ENCODE peak calls at places on chromosomes 7 and 10, in six cellular contexts. L, K, S, X, Q and I are unnamed samples.

GRCh38 chr7:126803990-126804389 is 448.8 kb downstream of the GRM8 start:
- DNase-seq in L (no peak), K (peak), S (no peak), X (no peak), Q (no peak), I (no peak)

GRCh38 chr7:136890379-136890778 is 21.9 kb downstream of the CHRM2 start:
- DNase-seq in L (no peak), K (no peak), S (no peak), X (no peak), Q (no peak), I (peak)

GRCh38 chr7:136741941-136742340 is 126.5 kb upstream of the CHRM2 start:
- DNase-seq in L (no peak), K (no peak), S (no peak), X (no peak), Q (no peak), I (no peak)

GRCh38 chr7:74023037-74023436 is 4.9 kb upstream of the ELN start:
- DNase-seq in L (no peak), K (peak), S (peak), X (no peak), Q (no peak), I (peak)

GRCh38 chr10:123521076-123521475 is 145.1 kb upstream of the GPR26 start:
- DNase-seq in L (no peak), K (no peak), S (no peak), X (no peak), Q (no peak), I (no peak)

GRCh38 chr7:142863891-142864685 is 9.2 kb downstream of the EPHB6 start:
- DNase-seq in L (no peak), K (no peak), S (no peak), X (no peak), Q (no peak), I (no peak)

GRCh38 chr7:157875230-157876179 is 538.7 kb downstream of the DNAJB6 start:
- DNase-seq in L (no peak), K (peak), S (no peak), X (no peak), Q (peak), I (no peak)

GRCh38 chr7:129347330-129347729 is 86.9 kb upstream of the STRIP2 start:
- DNase-seq in L (no peak), K (no peak), S (no peak), X (no peak), Q (no peak), I (no peak)

GRCh38 chr10:91709394-91709798 is 76.5 kb upstream of the PPP1R3C start:
- DNase-seq in L (no peak), K (no peak), S (no peak), X (no peak), Q (no peak), I (peak)

GRCh38 chr10:126147866-126148578 is 240.3 kb downstream of the ADAM12 start:
- DNase-seq in L (no peak), K (no peak), S (no peak), X (no peak), Q (no peak), I (peak)

GRCh38 chr7:4102231-4102841 is 579.8 kb upstream of the FOXK1 start:
- DNase-seq in L (no peak), K (no peak), S (no peak), X (no peak), Q (no peak), I (no peak)

GRCh38 chr10:111515264-111515663 is 438.4 kb downstream of the ADRA2A start:
- DNase-seq in L (no peak), K (no peak), S (no peak), X (no peak), Q (no peak), I (no peak)

GRCh38 chr7:96508371-96508770 is 186.5 kb upstream of the SLC25A13 start:
- DNase-seq in L (no peak), K (peak), S (no peak), X (no peak), Q (no peak), I (no peak)

GRCh38 chr7:103574536-103574935 is 128.5 kb upstream of the SLC26A5 start:
- DNase-seq in L (no peak), K (no peak), S (no peak), X (no peak), Q (no peak), I (no peak)

GRCh38 chr10:32958992-32959703 is 1.1 kb upstream of the ITGB1 start:
- DNase-seq in L (peak), K (peak), S (no peak), X (no peak), Q (no peak), I (no peak)

GRCh38 chr7:69403169-69403568 is 195.1 kb upstream of the AUTS2 start:
- DNase-seq in L (no peak), K (peak), S (no peak), X (no peak), Q (no peak), I (no peak)

GRCh38 chr7:24466109-24466768 is 107.0 kb upstream of the PALS2 start:
- DNase-seq in L (no peak), K (no peak), S (peak), X (no peak), Q (no peak), I (no peak)

GRCh38 chr7:44289341-44290249 is 35.8 kb downstream of the CAMK2B start:
- DNase-seq in L (no peak), K (peak), S (no peak), X (no peak), Q (no peak), I (no peak)

GRCh38 chr10:6203331-6204062 is 765 bp downstream of the PFKFB3 start:
- DNase-seq in L (no peak), K (peak), S (no peak), X (no peak), Q (peak), I (peak)

GRCh38 chr10:119686465-119687191 is 35.4 kb downstream of the BAG3 start:
- DNase-seq in L (no peak), K (peak), S (peak), X (peak), Q (peak), I (peak)

GRCh38 chr10:50310560-50311174 is 59.4 kb upstream of the ASAH2 start:
- DNase-seq in L (no peak), K (peak), S (peak), X (no peak), Q (peak), I (no peak)

GRCh38 chr7:43244232-43244631 is 131.8 kb downstream of the HECW1 start:
- DNase-seq in L (no peak), K (no peak), S (no peak), X (no peak), Q (no peak), I (peak)

DNA sequence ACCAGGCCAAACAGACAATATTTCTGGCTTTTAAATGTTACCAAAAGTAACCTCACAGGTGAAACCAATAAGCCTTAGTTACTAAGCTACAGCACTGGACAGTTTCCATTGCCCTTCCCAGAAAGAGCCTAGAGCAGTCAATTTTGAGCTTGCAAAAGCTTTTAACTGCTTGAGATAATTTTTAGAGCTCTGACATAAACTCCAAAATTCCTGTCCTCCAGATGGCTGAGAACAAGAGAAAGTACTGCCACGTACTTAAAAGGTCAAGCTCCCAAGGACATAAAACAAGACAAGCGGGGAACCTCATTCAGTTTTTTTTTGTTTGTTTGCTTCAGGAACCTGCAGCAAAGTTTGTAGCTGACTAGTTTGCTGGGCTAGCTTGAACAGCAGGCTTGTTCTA is 54.1 kb downstream of the BBS9 start:
- DNase-seq in L (no peak), K (no peak), S (no peak), X (no peak), Q (no peak), I (no peak)
- H2AFZ ChIP-seq in L (no peak), K (no peak), S (no peak), X (no peak), Q (no peak), I (no peak)

GRCh38 chr10:129742742-129743550 is 221.1 kb downstream of the EBF3 start:
- DNase-seq in L (no peak), K (no peak), S (no peak), X (no peak), Q (no peak), I (no peak)
- TF ChIP-seq RFX5 in L (no peak), K (no peak), S (no peak), X (no peak), Q (no peak), I (no peak)

GRCh38 chr7:84379446-84379845 is 184.9 kb upstream of the SEMA3A start:
- DNase-seq in L (no peak), K (no peak), S (no peak), X (no peak), Q (no peak), I (no peak)
- H2AFZ ChIP-seq in L (no peak), K (no peak), S (no peak), X (no peak), Q (no peak), I (no peak)

GRCh38 chr10:77001186-77001585 is 636.4 kb downstream of the KCNMA1 start:
- DNase-seq in L (no peak), K (no peak), S (no peak), X (no peak), Q (no peak), I (no peak)

GRCh38 chr10:77002872-77003271 is 634.7 kb downstream of the KCNMA1 start:
- DNase-seq in L (no peak), K (no peak), S (no peak), X (no peak), Q (no peak), I (no peak)

GRCh38 chr10:76998451-76998850 is 639.2 kb downstream of the KCNMA1 start:
- DNase-seq in L (no peak), K (no peak), S (no peak), X (no peak), Q (no peak), I (no peak)
- TF ChIP-seq RFX5 in L (no peak), K (no peak), S (no peak), X (no peak), Q (no peak), I (no peak)

GRCh38 chr10:31004611-31005193 is 27.0 kb downstream of the ZNF438 start:
- DNase-seq in L (no peak), K (no peak), S (no peak), X (no peak), Q (no peak), I (peak)
- H2AFZ ChIP-seq in L (no peak), K (peak), S (no peak), X (no peak), Q (no peak), I (peak)

DNA sequence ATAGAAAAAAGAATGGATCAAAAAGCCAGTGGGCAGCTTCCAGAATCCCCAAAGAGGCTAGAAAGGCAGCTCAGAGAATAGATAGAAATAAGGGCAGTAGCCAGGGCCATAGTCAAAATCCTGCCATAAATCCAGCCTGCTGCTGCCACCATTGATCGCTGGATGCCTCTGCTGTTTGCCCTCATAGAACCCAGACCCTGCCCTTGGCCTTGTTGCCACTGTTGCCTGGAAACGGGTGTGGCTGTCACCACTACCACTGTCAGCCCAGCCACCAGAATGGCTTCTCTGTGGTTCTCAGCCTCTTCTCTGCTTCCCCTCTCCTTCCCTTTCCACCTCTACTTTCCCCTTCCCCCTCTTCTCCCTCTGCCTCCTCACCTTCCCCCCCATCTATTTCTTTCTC is 57.8 kb downstream of the HHEX start:
- DNase-seq in L (no peak), K (no peak), S (peak), X (no peak), Q (no peak), I (no peak)
- TF ChIP-seq RFX5 in L (no peak), K (no peak), S (no peak), X (no peak), Q (no peak), I (no peak)

GRCh38 chr10:3339121-3339520 is 166.5 kb upstream of the PITRM1 start:
- DNase-seq in L (no peak), K (no peak), S (no peak), X (no peak), Q (no peak), I (no peak)
- H2AFZ ChIP-seq in L (no peak), K (no peak), S (no peak), X (no peak), Q (no peak), I (peak)

GRCh38 chr10:97499561-97500296 is 1.0 kb downstream of the UBTD1 start:
- DNase-seq in L (no peak), K (peak), S (no peak), X (no peak), Q (peak), I (peak)
- TF ChIP-seq RFX5 in L (no peak), K (no peak), S (no peak), X (no peak), Q (no peak), I (no peak)

GRCh38 chr10:12344375-12345110 is 4.8 kb upstream of the CAMK1D start:
- DNase-seq in L (no peak), K (no peak), S (no peak), X (no peak), Q (no peak), I (no peak)

GRCh38 chr10:12338981-12339380 is 10.4 kb upstream of the CAMK1D start:
- DNase-seq in L (no peak), K (no peak), S (no peak), X (no peak), Q (no peak), I (no peak)

GRCh38 chr10:12340371-12340770 is 9.0 kb upstream of the CAMK1D start:
- DNase-seq in L (no peak), K (no peak), S (no peak), X (no peak), Q (no peak), I (no peak)

GRCh38 chr10:12340937-12341336 is 8.4 kb upstream of the CAMK1D start:
- DNase-seq in L (no peak), K (no peak), S (no peak), X (no peak), Q (no peak), I (no peak)

DNA sequence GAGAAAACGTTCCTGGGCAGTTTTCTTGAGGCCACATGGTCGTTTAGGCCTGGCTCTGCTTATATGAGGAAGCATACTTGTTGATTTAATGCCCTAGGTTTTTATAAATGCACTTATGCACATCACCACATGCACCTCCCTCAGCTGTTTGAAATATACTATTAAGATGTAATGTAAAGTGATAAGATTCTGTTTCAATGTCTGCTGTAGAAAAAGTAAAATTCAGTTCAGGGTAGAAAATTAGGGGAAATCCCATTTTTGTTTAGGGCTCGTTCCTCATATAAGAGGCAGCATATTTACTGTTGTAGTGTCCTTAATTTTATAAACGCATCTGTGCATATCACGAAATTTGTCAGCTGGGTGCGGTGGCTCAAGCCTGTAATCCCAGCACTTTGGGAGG is 7.8 kb upstream of the CAMK1D start:
- DNase-seq in L (no peak), K (no peak), S (no peak), X (no peak), Q (no peak), I (no peak)
- H2AFZ ChIP-seq in L (peak), K (no peak), S (no peak), X (no peak), Q (no peak), I (no peak)

DNA sequence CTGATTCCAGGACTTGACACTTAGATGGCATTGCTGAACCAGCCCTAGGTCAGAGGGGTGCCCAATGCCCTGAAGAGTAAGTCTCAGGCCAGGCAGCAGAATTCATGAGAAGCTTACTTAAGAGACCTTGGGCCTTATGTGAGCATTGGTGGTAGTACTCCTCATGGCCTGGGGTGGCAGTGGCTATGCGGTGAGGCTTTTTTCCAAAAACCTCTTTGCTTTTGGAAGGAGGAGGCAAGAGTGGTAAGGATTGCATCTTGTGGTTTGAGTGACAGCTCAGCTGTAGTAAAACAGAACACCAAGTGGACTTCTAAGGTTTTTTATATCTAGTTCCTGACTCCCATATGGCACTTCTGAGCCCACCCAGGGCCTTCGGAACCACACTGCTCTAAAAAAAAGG is 459.0 kb upstream of the STEAP1 start:
- DNase-seq in L (no peak), K (no peak), S (no peak), X (no peak), Q (no peak), I (no peak)
- TF ChIP-seq RFX5 in L (no peak), K (no peak), S (no peak), X (no peak), Q (no peak), I (no peak)